ENCODE peak calls at places on chromosomes 1 and 21, in six cellular contexts. F, M, B, Q, J and W are unnamed samples.

GRCh38 chr21:42234464-42235241 is 15.7 kb downstream of the ABCG1 start:
- DNase-seq in Q (peak), B (peak), F (peak), M (peak), J (peak), W (peak)

GRCh38 chr1:145961109-145961424 is 3.2 kb upstream of the LIX1L start:
- DNase-seq in B (no peak), Q (no peak), M (no peak), J (no peak), F (peak), W (peak)

GRCh38 chr1:67831850-67832513 is 1.3 kb downstream of the GNG12 start:
- DNase-seq in J (peak), F (peak), M (no peak), B (no peak), Q (peak), W (peak)

GRCh38 chr1:42891471-42891870 is 45.1 kb downstream of the ZNF691 start:
- DNase-seq in J (no peak), F (no peak), M (no peak), Q (no peak), B (no peak), W (no peak)

GRCh38 chr1:180909462-180909976 is 3.2 kb upstream of the KIAA1614 start:
- DNase-seq in J (no peak), F (no peak), B (no peak), Q (no peak), M (no peak), W (no peak)

GRCh38 chr1:57192256-57192655 is 226.4 kb upstream of the C8B start:
- DNase-seq in J (no peak), M (no peak), Q (no peak), B (no peak), F (no peak), W (no peak)

GRCh38 chr1:96400074-96400473 is 321.5 kb upstream of the PTBP2 start:
- DNase-seq in M (no peak), J (no peak), Q (no peak), B (no peak), F (no peak), W (no peak)

GRCh38 chr1:229717774-229718173 is 91.7 kb downstream of the URB2 start:
- DNase-seq in F (peak), Q (no peak), J (no peak), M (no peak), B (no peak), W (no peak)

GRCh38 chr1:8476021-8476420 is 158.1 kb downstream of the SLC45A1 start:
- DNase-seq in Q (no peak), B (no peak), J (no peak), M (no peak), F (no peak), W (no peak)

GRCh38 chr21:45979141-45979631 is 2.4 kb upstream of the COL6A1 start:
- DNase-seq in F (peak), M (no peak), J (peak), B (no peak), Q (peak), W (peak)

GRCh38 chr1:155198547-155198906 is 9.2 kb downstream of the THBS3 start:
- DNase-seq in M (no peak), F (no peak), J (no peak), Q (no peak), B (no peak), W (no peak)

GRCh38 chr1:48761411-48761810 is 15.3 kb downstream of the BEND5 start:
- DNase-seq in J (no peak), Q (no peak), F (peak), B (no peak), M (no peak), W (no peak)

GRCh38 chr1:24921938-24922662 is 8.0 kb downstream of the RUNX3 start:
- DNase-seq in B (peak), Q (no peak), J (no peak), F (no peak), M (no peak), W (no peak)

GRCh38 chr21:38037416-38037815 is 121.2 kb upstream of the KCNJ6 start:
- DNase-seq in Q (no peak), J (no peak), F (no peak), M (no peak), B (no peak), W (no peak)

GRCh38 chr1:3515774-3516480 is 61.5 kb downstream of the ARHGEF16 start:
- DNase-seq in Q (no peak), M (no peak), B (no peak), J (no peak), F (no peak), W (no peak)

GRCh38 chr1:160080381-160081100 is 797 bp upstream of the KCNJ9 start:
- DNase-seq in Q (no peak), B (no peak), J (no peak), F (no peak), M (no peak), W (no peak)

GRCh38 chr21:44443891-44444285 is 11.4 kb upstream of the LRRC3 start:
- DNase-seq in F (no peak), B (no peak), J (peak), M (no peak), Q (no peak), W (no peak)

GRCh38 chr1:22633697-22634463 is 2.5 kb upstream of the C1QA start:
- DNase-seq in B (no peak), J (no peak), F (no peak), M (no peak), Q (no peak), W (no peak)

GRCh38 chr21:19022978-19023377 is 619.4 kb upstream of the TMPRSS15 start:
- DNase-seq in B (no peak), F (no peak), Q (no peak), M (no peak), J (no peak), W (no peak)

GRCh38 chr1:224801761-224802490 is 127.5 kb upstream of the DNAH14 start:
- DNase-seq in M (no peak), J (no peak), F (no peak), Q (no peak), B (no peak), W (no peak)

GRCh38 chr21:14602418-14602987 is 56.4 kb upstream of the SAMSN1 start:
- DNase-seq in M (no peak), J (no peak), Q (no peak), B (no peak), F (no peak), W (no peak)

GRCh38 chr1:157968503-157968902 is 24.9 kb upstream of the KIRREL1 start:
- DNase-seq in B (no peak), Q (peak), J (peak), M (no peak), F (peak), W (no peak)

GRCh38 chr21:15904389-15904788 is 174.6 kb downstream of the USP25 start:
- DNase-seq in B (no peak), J (no peak), Q (no peak), F (no peak), M (no peak), W (no peak)

GRCh38 chr1:58767143-58767542 is 16.7 kb downstream of the JUN start:
- DNase-seq in F (no peak), J (no peak), Q (no peak), M (no peak), B (no peak), W (no peak)

GRCh38 chr21:38479641-38480515 is 18.4 kb downstream of the ERG start:
- DNase-seq in Q (no peak), B (no peak), M (no peak), J (no peak), F (no peak), W (no peak)

GRCh38 chr1:89175601-89176256 is at the start of gene GBP7:
- DNase-seq in F (no peak), M (no peak), B (no peak), Q (no peak), J (no peak), W (no peak)